ENCODE peak calls at places on chromosomes 2 and 18, in ten cellular contexts. One of them, this sample, is unnamed.

GRCh38 chr18:47912794-47913594 is 17.5 kb downstream of the SMAD2 start:
- DNase-seq in spleen: no peak
- DNase-seq in tibial artery: no peak
- DNase-seq in A549: no peak
- DNase-seq in naive thymus-derived CD4-positive, alpha-beta T cell: no peak
- DNase-seq in CD8-positive, alpha-beta memory T cell: no peak
- DNase-seq in effector memory CD4-positive, alpha-beta T cell: no peak
- DNase-seq in uterus: no peak
- DNase-seq in endothelial cell of umbilical vein: no peak
- DNase-seq in aorta: no peak
- DNase-seq in this sample: no peak

GRCh38 chr2:58039170-58039611 is 7.4 kb upstream of the VRK2 start:
- DNase-seq in tibial artery: no peak
- DNase-seq in A549: no peak
- DNase-seq in CD8-positive, alpha-beta memory T cell: no peak
- DNase-seq in uterus: no peak
- DNase-seq in endothelial cell of umbilical vein: peak; percentile 82
- DNase-seq in naive thymus-derived CD4-positive, alpha-beta T cell: no peak
- DNase-seq in spleen: no peak
- DNase-seq in effector memory CD4-positive, alpha-beta T cell: no peak
- DNase-seq in aorta: no peak
- DNase-seq in this sample: no peak

GRCh38 chr2:196200557-196200956 is 29.2 kb upstream of the STK17B start:
- DNase-seq in naive thymus-derived CD4-positive, alpha-beta T cell: peak; percentile 34
- DNase-seq in endothelial cell of umbilical vein: no peak
- DNase-seq in A549: no peak
- DNase-seq in uterus: no peak
- DNase-seq in tibial artery: no peak
- DNase-seq in CD8-positive, alpha-beta memory T cell: no peak
- DNase-seq in spleen: no peak
- DNase-seq in effector memory CD4-positive, alpha-beta T cell: no peak
- DNase-seq in aorta: no peak
- DNase-seq in this sample: no peak

GRCh38 chr18:51253476-51253875 is 56.0 kb upstream of the MEX3C start:
- DNase-seq in endothelial cell of umbilical vein: no peak
- DNase-seq in CD8-positive, alpha-beta memory T cell: no peak
- DNase-seq in spleen: no peak
- DNase-seq in effector memory CD4-positive, alpha-beta T cell: no peak
- DNase-seq in aorta: no peak
- DNase-seq in naive thymus-derived CD4-positive, alpha-beta T cell: no peak
- DNase-seq in tibial artery: no peak
- DNase-seq in A549: peak; percentile 67
- DNase-seq in uterus: no peak
- DNase-seq in this sample: no peak

GRCh38 chr18:47050468-47050867 is 15.0 kb upstream of the ELOA2 start:
- DNase-seq in aorta: no peak
- DNase-seq in uterus: no peak
- DNase-seq in CD8-positive, alpha-beta memory T cell: peak; percentile 3
- DNase-seq in endothelial cell of umbilical vein: peak; percentile 51
- DNase-seq in naive thymus-derived CD4-positive, alpha-beta T cell: peak; percentile 3
- DNase-seq in spleen: no peak
- DNase-seq in A549: peak; percentile 50
- DNase-seq in tibial artery: no peak
- DNase-seq in effector memory CD4-positive, alpha-beta T cell: no peak
- DNase-seq in this sample: peak; percentile 57

GRCh38 chr2:84486436-84487115 is 27.5 kb upstream of the SUCLG1 start:
- DNase-seq in aorta: no peak
- DNase-seq in uterus: no peak
- DNase-seq in effector memory CD4-positive, alpha-beta T cell: no peak
- DNase-seq in endothelial cell of umbilical vein: no peak
- DNase-seq in naive thymus-derived CD4-positive, alpha-beta T cell: no peak
- DNase-seq in spleen: no peak
- DNase-seq in tibial artery: no peak
- DNase-seq in CD8-positive, alpha-beta memory T cell: no peak
- DNase-seq in A549: peak; percentile 79
- DNase-seq in this sample: no peak

GRCh38 chr18:47996091-47996541 is 65.7 kb upstream of the SMAD2 start:
- DNase-seq in tibial artery: no peak
- DNase-seq in endothelial cell of umbilical vein: no peak
- DNase-seq in CD8-positive, alpha-beta memory T cell: no peak
- DNase-seq in A549: no peak
- DNase-seq in naive thymus-derived CD4-positive, alpha-beta T cell: no peak
- DNase-seq in uterus: no peak
- DNase-seq in spleen: no peak
- DNase-seq in effector memory CD4-positive, alpha-beta T cell: no peak
- DNase-seq in aorta: no peak
- DNase-seq in this sample: peak; percentile 74

GRCh38 chr2:190947711-190948251 is 66.2 kb downstream of the STAT1 start:
- DNase-seq in uterus: no peak
- DNase-seq in A549: peak; percentile 75
- DNase-seq in effector memory CD4-positive, alpha-beta T cell: no peak
- DNase-seq in CD8-positive, alpha-beta memory T cell: peak; percentile 72
- DNase-seq in endothelial cell of umbilical vein: peak; percentile 93
- DNase-seq in tibial artery: no peak
- DNase-seq in aorta: no peak
- DNase-seq in spleen: no peak
- DNase-seq in naive thymus-derived CD4-positive, alpha-beta T cell: peak; percentile 74
- DNase-seq in this sample: no peak

GRCh38 chr2:19214682-19215391 is 143.6 kb downstream of the OSR1 start:
- DNase-seq in effector memory CD4-positive, alpha-beta T cell: no peak
- DNase-seq in tibial artery: no peak
- DNase-seq in A549: no peak
- DNase-seq in endothelial cell of umbilical vein: no peak
- DNase-seq in naive thymus-derived CD4-positive, alpha-beta T cell: no peak
- DNase-seq in CD8-positive, alpha-beta memory T cell: no peak
- DNase-seq in aorta: no peak
- DNase-seq in uterus: no peak
- DNase-seq in spleen: no peak
- DNase-seq in this sample: no peak

GRCh38 chr2:204753841-204754240 is 208.6 kb downstream of the PARD3B start:
- DNase-seq in tibial artery: no peak
- DNase-seq in uterus: no peak
- DNase-seq in A549: no peak
- DNase-seq in CD8-positive, alpha-beta memory T cell: no peak
- DNase-seq in endothelial cell of umbilical vein: no peak
- DNase-seq in naive thymus-derived CD4-positive, alpha-beta T cell: no peak
- DNase-seq in spleen: no peak
- DNase-seq in aorta: no peak
- DNase-seq in effector memory CD4-positive, alpha-beta T cell: no peak
- DNase-seq in this sample: no peak

GRCh38 chr2:54979645-54980044 is 70.6 kb downstream of the RTN4 start:
- DNase-seq in endothelial cell of umbilical vein: no peak
- DNase-seq in effector memory CD4-positive, alpha-beta T cell: no peak
- DNase-seq in CD8-positive, alpha-beta memory T cell: no peak
- DNase-seq in A549: no peak
- DNase-seq in tibial artery: no peak
- DNase-seq in spleen: no peak
- DNase-seq in aorta: no peak
- DNase-seq in naive thymus-derived CD4-positive, alpha-beta T cell: no peak
- DNase-seq in uterus: no peak
- DNase-seq in this sample: no peak

GRCh38 chr2:233853353-233853752 is 982 bp downstream of the HJURP start:
- DNase-seq in tibial artery: no peak
- DNase-seq in CD8-positive, alpha-beta memory T cell: no peak
- DNase-seq in naive thymus-derived CD4-positive, alpha-beta T cell: no peak
- DNase-seq in spleen: no peak
- DNase-seq in A549: peak; percentile 34
- DNase-seq in endothelial cell of umbilical vein: no peak
- DNase-seq in effector memory CD4-positive, alpha-beta T cell: no peak
- DNase-seq in aorta: no peak
- DNase-seq in uterus: no peak
- DNase-seq in this sample: peak; percentile 17
- H3K4me3 ChIP-seq in tibial artery: no peak overlapping the region
- H3K4me3 ChIP-seq in CD8-positive, alpha-beta memory T cell: peak overlapping the region; percentile 57
- H3K4me3 ChIP-seq in naive thymus-derived CD4-positive, alpha-beta T cell: peak overlapping the region; percentile 97
- H3K4me3 ChIP-seq in spleen: peak overlapping the region; percentile 90
- H3K4me3 ChIP-seq in A549: peak overlapping the region; percentile 76
- H3K4me3 ChIP-seq in endothelial cell of umbilical vein: peak overlapping the region; percentile 88
- H3K4me3 ChIP-seq in effector memory CD4-positive, alpha-beta T cell: peak overlapping the region; percentile 69
- H3K4me3 ChIP-seq in aorta: no peak overlapping the region
- H3K4me3 ChIP-seq in uterus: no peak overlapping the region
- H3K4me3 ChIP-seq in this sample: peak overlapping the region; percentile 99

DNA sequence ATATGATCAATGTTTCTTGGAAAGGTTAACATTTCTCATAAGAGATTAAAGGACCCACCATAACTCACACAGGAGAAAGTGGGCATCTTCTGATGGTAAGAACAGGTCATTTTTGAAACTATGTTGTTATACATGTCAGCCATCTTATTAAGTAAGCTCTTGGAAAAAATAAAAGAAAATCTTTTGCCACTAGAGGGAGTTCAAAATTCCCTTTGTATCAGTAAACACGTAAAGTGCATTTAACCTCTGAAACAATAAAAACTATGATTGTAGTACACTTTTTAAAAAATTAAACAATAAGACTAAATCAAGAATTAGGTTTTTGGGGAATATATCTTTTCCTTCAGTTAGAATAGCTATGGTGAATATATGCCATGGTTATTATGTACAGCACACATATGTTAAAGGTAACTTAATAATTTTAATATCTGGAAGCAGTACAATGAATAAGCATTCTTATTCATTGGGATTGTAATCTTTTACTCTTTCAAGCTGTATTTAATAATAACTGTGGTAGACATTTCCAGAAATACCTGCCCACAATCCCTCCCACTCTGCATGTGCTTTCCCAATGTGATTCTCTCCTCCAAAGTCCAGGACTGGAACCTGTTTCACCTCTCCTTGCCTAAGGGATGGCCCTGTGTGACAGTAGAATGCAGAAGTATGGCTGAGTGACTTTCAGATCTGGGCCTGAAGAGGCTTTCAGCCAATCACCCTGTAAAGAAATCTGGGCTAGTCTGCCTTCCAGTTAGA is 64.2 kb downstream of the RBMS1 start:
- DNase-seq in CD8-positive, alpha-beta memory T cell: peak; percentile 58
- DNase-seq in spleen: no peak
- DNase-seq in uterus: no peak
- DNase-seq in tibial artery: no peak
- DNase-seq in endothelial cell of umbilical vein: peak; percentile 77
- DNase-seq in effector memory CD4-positive, alpha-beta T cell: no peak
- DNase-seq in aorta: no peak
- DNase-seq in naive thymus-derived CD4-positive, alpha-beta T cell: peak; percentile 54
- DNase-seq in A549: peak; percentile 69
- DNase-seq in this sample: no peak
- H3K4me1 ChIP-seq in CD8-positive, alpha-beta memory T cell: peaks cover 45% of the 10 kb centered on the region
- H3K4me1 ChIP-seq in spleen: peaks cover 49% of the 10 kb centered on the region
- H3K4me1 ChIP-seq in uterus: no peaks in the 10 kb centered on the region
- H3K4me1 ChIP-seq in tibial artery: peaks cover 10% of the 10 kb centered on the region
- H3K4me1 ChIP-seq in endothelial cell of umbilical vein: peaks cover 49% of the 10 kb centered on the region
- H3K4me1 ChIP-seq in effector memory CD4-positive, alpha-beta T cell: peaks cover 24% of the 10 kb centered on the region
- H3K4me1 ChIP-seq in aorta: peaks cover 5% of the 10 kb centered on the region
- H3K4me1 ChIP-seq in naive thymus-derived CD4-positive, alpha-beta T cell: peaks cover 33% of the 10 kb centered on the region
- H3K4me1 ChIP-seq in A549: peaks cover 41% of the 10 kb centered on the region
- H3K4me1 ChIP-seq in this sample: peaks cover 11% of the 10 kb centered on the region

GRCh38 chr2:233411162-233411561 is 56.9 kb downstream of the DGKD start:
- DNase-seq in spleen: no peak
- DNase-seq in endothelial cell of umbilical vein: no peak
- DNase-seq in CD8-positive, alpha-beta memory T cell: no peak
- DNase-seq in tibial artery: no peak
- DNase-seq in A549: no peak
- DNase-seq in naive thymus-derived CD4-positive, alpha-beta T cell: no peak
- DNase-seq in uterus: no peak
- DNase-seq in effector memory CD4-positive, alpha-beta T cell: no peak
- DNase-seq in aorta: no peak
- DNase-seq in this sample: no peak

GRCh38 chr2:233408366-233409285 is 54.3 kb downstream of the DGKD start:
- DNase-seq in spleen: no peak
- DNase-seq in effector memory CD4-positive, alpha-beta T cell: no peak
- DNase-seq in CD8-positive, alpha-beta memory T cell: no peak
- DNase-seq in uterus: no peak
- DNase-seq in naive thymus-derived CD4-positive, alpha-beta T cell: no peak
- DNase-seq in tibial artery: peak; percentile 53
- DNase-seq in aorta: no peak
- DNase-seq in A549: no peak
- DNase-seq in endothelial cell of umbilical vein: no peak
- DNase-seq in this sample: no peak

GRCh38 chr2:233410191-233410760 is 56.0 kb downstream of the DGKD start:
- DNase-seq in naive thymus-derived CD4-positive, alpha-beta T cell: no peak
- DNase-seq in CD8-positive, alpha-beta memory T cell: no peak
- DNase-seq in uterus: no peak
- DNase-seq in aorta: no peak
- DNase-seq in endothelial cell of umbilical vein: peak; percentile 54
- DNase-seq in tibial artery: peak; percentile 40
- DNase-seq in effector memory CD4-positive, alpha-beta T cell: no peak
- DNase-seq in spleen: no peak
- DNase-seq in A549: no peak
- DNase-seq in this sample: no peak

GRCh38 chr2:233406865-233407264 is 52.6 kb downstream of the DGKD start:
- DNase-seq in endothelial cell of umbilical vein: no peak
- DNase-seq in naive thymus-derived CD4-positive, alpha-beta T cell: no peak
- DNase-seq in uterus: no peak
- DNase-seq in aorta: no peak
- DNase-seq in tibial artery: no peak
- DNase-seq in CD8-positive, alpha-beta memory T cell: no peak
- DNase-seq in A549: no peak
- DNase-seq in spleen: no peak
- DNase-seq in effector memory CD4-positive, alpha-beta T cell: no peak
- DNase-seq in this sample: no peak

DNA sequence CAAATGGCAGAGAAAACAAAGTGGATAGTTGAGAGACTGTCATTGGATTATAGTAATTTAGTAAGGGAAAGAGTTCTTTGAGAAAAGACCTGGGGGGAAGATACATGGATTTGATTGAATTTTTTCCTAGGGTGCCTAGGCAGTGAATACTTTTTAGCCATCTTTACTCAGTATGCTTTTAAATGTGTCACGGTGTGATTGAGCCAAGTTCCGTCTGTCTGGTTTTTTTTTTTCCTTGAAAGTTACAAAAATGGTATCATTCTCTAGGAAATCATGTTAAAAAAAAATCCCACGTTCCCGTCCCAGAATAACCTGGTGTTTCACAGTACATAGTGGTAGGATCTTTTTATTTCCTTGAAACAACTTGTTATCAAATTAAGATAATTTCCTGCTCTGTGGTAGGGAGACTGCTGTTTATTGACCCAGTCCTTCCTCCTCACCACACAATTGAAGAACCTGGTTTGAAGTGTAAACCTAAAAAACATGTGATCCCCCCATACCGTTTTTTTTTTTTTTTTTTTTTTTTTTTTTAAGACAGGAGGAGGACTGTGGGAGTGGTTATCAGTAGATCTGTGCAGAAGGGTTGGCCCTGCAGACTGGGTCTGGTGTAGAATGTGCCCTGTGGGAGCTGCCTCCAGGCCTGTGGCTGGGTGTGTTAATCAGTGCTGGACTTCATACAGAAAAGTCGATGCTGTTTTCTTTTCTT is 55.1 kb downstream of the DGKD start:
- DNase-seq in A549: peak; percentile 62
- DNase-seq in tibial artery: peak; percentile 82
- DNase-seq in naive thymus-derived CD4-positive, alpha-beta T cell: peak; percentile 59
- DNase-seq in aorta: peak; percentile 73
- DNase-seq in effector memory CD4-positive, alpha-beta T cell: peak; percentile 21
- DNase-seq in spleen: no peak
- DNase-seq in CD8-positive, alpha-beta memory T cell: peak; percentile 75
- DNase-seq in endothelial cell of umbilical vein: peak; percentile 86
- DNase-seq in uterus: no peak
- DNase-seq in this sample: no peak
- H3K4me3 ChIP-seq in A549: no peak overlapping the region
- H3K4me3 ChIP-seq in tibial artery: no peak overlapping the region
- H3K4me3 ChIP-seq in naive thymus-derived CD4-positive, alpha-beta T cell: peak overlapping the region; percentile 25
- H3K4me3 ChIP-seq in aorta: no peak overlapping the region
- H3K4me3 ChIP-seq in effector memory CD4-positive, alpha-beta T cell: no peak overlapping the region
- H3K4me3 ChIP-seq in spleen: no peak overlapping the region
- H3K4me3 ChIP-seq in CD8-positive, alpha-beta memory T cell: peak overlapping the region; percentile 26
- H3K4me3 ChIP-seq in endothelial cell of umbilical vein: no peak overlapping the region
- H3K4me3 ChIP-seq in uterus: no peak overlapping the region
- H3K4me3 ChIP-seq in this sample: no peak overlapping the region

GRCh38 chr2:86256300-86256699 is 57.0 kb downstream of the MRPL35 start:
- DNase-seq in naive thymus-derived CD4-positive, alpha-beta T cell: no peak
- DNase-seq in tibial artery: no peak
- DNase-seq in CD8-positive, alpha-beta memory T cell: no peak
- DNase-seq in endothelial cell of umbilical vein: no peak
- DNase-seq in A549: no peak
- DNase-seq in effector memory CD4-positive, alpha-beta T cell: no peak
- DNase-seq in uterus: no peak
- DNase-seq in aorta: no peak
- DNase-seq in spleen: no peak
- DNase-seq in this sample: no peak
- H3K4me1 ChIP-seq in naive thymus-derived CD4-positive, alpha-beta T cell: no peaks in the 10 kb centered on the region
- H3K4me1 ChIP-seq in tibial artery: peaks cover 10% of the 10 kb centered on the region
- H3K4me1 ChIP-seq in CD8-positive, alpha-beta memory T cell: no peaks in the 10 kb centered on the region
- H3K4me1 ChIP-seq in endothelial cell of umbilical vein: peaks cover 3% of the 10 kb centered on the region
- H3K4me1 ChIP-seq in A549: no peaks in the 10 kb centered on the region
- H3K4me1 ChIP-seq in effector memory CD4-positive, alpha-beta T cell: no peaks in the 10 kb centered on the region
- H3K4me1 ChIP-seq in uterus: no peaks in the 10 kb centered on the region
- H3K4me1 ChIP-seq in aorta: peaks cover 4% of the 10 kb centered on the region
- H3K4me1 ChIP-seq in spleen: no peaks in the 10 kb centered on the region
- H3K4me1 ChIP-seq in this sample: peaks cover 5% of the 10 kb centered on the region

This sample was measured in HAP-1.